ENCODE peak calls at places on chromosomes 13 and 19, in five cellular contexts. C, W, Y, O and S are unnamed samples.
A peak's percentile ranks its signal among the peaks of the same experiment; 100 is the strongest.

GRCh38 chr19:41206926-41207750 is 11.9 kb upstream of the AXL start:
- DNase-seq in C (no peak), W (peak; percentile 57), Y (peak; percentile 60), O (peak; percentile 87), S (no peak)

GRCh38 chr19:4929186-4929585 is 19.9 kb downstream of the UHRF1 start:
- DNase-seq in C (no peak), W (no peak), Y (peak; percentile 88), O (no peak), S (no peak)

GRCh38 chr19:45469132-45469834 is 1.5 kb downstream of the FOSB start:
- DNase-seq in C (peak; percentile 89), W (peak; percentile 95), Y (peak; percentile 98), O (peak; percentile 94), S (peak; percentile 98)

GRCh38 chr13:73607489-73608156 is 526.6 kb downstream of the KLF12 start:
- DNase-seq in C (no peak), W (no peak), Y (no peak), O (no peak), S (no peak)

GRCh38 chr13:75460644-75461043 is 21.3 kb downstream of the TBC1D4 start:
- DNase-seq in C (no peak), W (no peak), Y (no peak), O (no peak), S (no peak)

GRCh38 chr13:107035778-107036177 is 467.8 kb upstream of the ARGLU1 start:
- DNase-seq in C (no peak), W (no peak), Y (peak; percentile 17), O (no peak), S (no peak)

GRCh38 chr19:41626877-41627276 is at the start of gene CEACAM4:
- DNase-seq in C (no peak), W (peak; percentile 13), Y (no peak), O (peak; percentile 11), S (peak; percentile 20)

GRCh38 chr19:51433092-51433491 is 15.7 kb upstream of the SIGLEC10 start:
- DNase-seq in C (no peak), W (no peak), Y (no peak), O (no peak), S (no peak)

GRCh38 chr19:16125738-16126495 is 14.2 kb downstream of the RAB8A start:
- DNase-seq in C (no peak), W (no peak), Y (no peak), O (no peak), S (no peak)

GRCh38 chr19:3176715-3177501 is 1.7 kb upstream of the S1PR4 start:
- DNase-seq in C (no peak), W (peak; percentile 29), Y (peak; percentile 91), O (no peak), S (no peak)